ENCODE peak calls at places on chromosomes 1 and 21, in ten cellular contexts. L is iPS DF 6.9; F is ELR; T is HT1080; Z is stimulated activated CD8-positive, alpha-beta memory T cell treated with anti-CD3 and anti-CD28 coated beads, Interleukin-4, amount 100 ng/mL, for 1 hour; N is prostate gland; D is endothelial cell; Q is substantia nigra; M is neuronal stem cell; U is globus pallidus. H is an unnamed sample.

GRCh38 chr1:16918371-16918770 is 3.4 kb upstream of the CROCC start:
- DNase-seq in L (no peak), F (no peak), T (no peak), Z (no peak), N (no peak), D (no peak), Q (no peak), M (no peak), U (no peak), H (no peak)

GRCh38 chr1:12543747-12544146 is 74.3 kb downstream of the DHRS3 start:
- DNase-seq in L (no peak), F (no peak), T (no peak), Z (no peak), N (no peak), D (no peak), Q (no peak), M (no peak), U (no peak), H (no peak)

GRCh38 chr1:88341436-88341835 is 342.6 kb upstream of the PKN2 start:
- DNase-seq in L (no peak), F (no peak), T (no peak), Z (no peak), N (no peak), D (no peak), Q (no peak), M (no peak), U (no peak), H (no peak)

GRCh38 chr1:93972341-93972740 is 63.1 kb upstream of the GCLM start:
- DNase-seq in L (no peak), F (no peak), T (no peak), Z (no peak), N (no peak), D (no peak), Q (no peak), M (no peak), U (no peak), H (no peak)

GRCh38 chr1:232486454-232487202 is 143.3 kb downstream of the SIPA1L2 start:
- DNase-seq in L (no peak), F (peak), T (no peak), Z (no peak), N (peak), D (no peak), Q (no peak), M (no peak), U (no peak), H (peak)

GRCh38 chr1:101371259-101371658 is 134.4 kb downstream of the S1PR1 start:
- DNase-seq in L (no peak), F (peak), T (peak), Z (no peak), N (no peak), D (no peak), Q (no peak), M (no peak), U (no peak), H (peak)

GRCh38 chr1:196152086-196152485 is 456.2 kb downstream of the KCNT2 start:
- DNase-seq in L (no peak), F (no peak), T (no peak), Z (no peak), N (no peak), D (no peak), Q (no peak), M (no peak), U (no peak), H (no peak)

GRCh38 chr21:33975548-33976081 is 60.0 kb upstream of the ATP5PO start:
- DNase-seq in L (no peak), F (peak), T (peak), Z (peak), N (no peak), D (no peak), Q (no peak), M (no peak), U (peak), H (peak)

GRCh38 chr1:167541013-167541412 is 12.5 kb downstream of the CREG1 start:
- DNase-seq in L (no peak), F (no peak), T (no peak), Z (no peak), N (no peak), D (no peak), Q (no peak), M (no peak), U (no peak), H (peak)

GRCh38 chr21:16195476-16195875 is 465.7 kb downstream of the USP25 start:
- DNase-seq in L (no peak), F (peak), T (no peak), Z (no peak), N (no peak), D (no peak), Q (no peak), M (no peak), U (peak), H (peak)

GRCh38 chr1:39926820-39927219 is 25.1 kb upstream of the MYCL start:
- DNase-seq in L (no peak), F (no peak), T (no peak), Z (no peak), N (no peak), D (no peak), Q (no peak), M (no peak), U (no peak), H (no peak)

GRCh38 chr1:200178340-200178739 is 150.8 kb downstream of the NR5A2 start:
- DNase-seq in L (no peak), F (no peak), T (no peak), Z (no peak), N (no peak), D (no peak), Q (no peak), M (no peak), U (no peak), H (peak)

GRCh38 chr1:17437260-17438175 is 2.0 kb downstream of the RCC2 start:
- DNase-seq in L (no peak), F (peak), T (peak), Z (no peak), N (no peak), D (peak), Q (peak), M (peak), U (peak), H (peak)

GRCh38 chr1:27588256-27589232 is 15.4 kb downstream of the AHDC1 start:
- DNase-seq in L (no peak), F (no peak), T (no peak), Z (no peak), N (no peak), D (no peak), Q (no peak), M (no peak), U (no peak), H (peak)

GRCh38 chr1:41887365-41887764 is 31.4 kb downstream of the HIVEP3 start:
- DNase-seq in L (no peak), F (no peak), T (no peak), Z (no peak), N (no peak), D (no peak), Q (no peak), M (no peak), U (no peak), H (no peak)

GRCh38 chr1:188937965-188938551 is 1539.6 kb downstream of the BRINP3 start:
- DNase-seq in L (no peak), F (peak), T (peak), Z (no peak), N (no peak), D (peak), Q (no peak), M (no peak), U (no peak), H (no peak)

GRCh38 chr1:231734417-231734816 is 107.8 kb downstream of the DISC1 start:
- DNase-seq in L (no peak), F (no peak), T (no peak), Z (no peak), N (no peak), D (no peak), Q (no peak), M (no peak), U (no peak), H (no peak)

GRCh38 chr1:158586942-158587341 is 7.2 kb upstream of the OR10X1 start:
- DNase-seq in L (no peak), F (no peak), T (no peak), Z (no peak), N (no peak), D (no peak), Q (no peak), M (no peak), U (no peak), H (no peak)

GRCh38 chr1:1069061-1069710 is 4.9 kb downstream of the RNF223 start:
- DNase-seq in L (no peak), F (peak), T (peak), Z (peak), N (peak), D (peak), Q (peak), M (peak), U (no peak), H (peak)

GRCh38 chr1:109807822-109808680 is 44.3 kb upstream of the EPS8L3 start:
- DNase-seq in L (no peak), F (peak), T (peak), Z (no peak), N (no peak), D (no peak), Q (no peak), M (no peak), U (no peak), H (peak)

GRCh38 chr21:33751120-33751519 is 108.8 kb downstream of the ITSN1 start:
- DNase-seq in L (no peak), F (peak), T (no peak), Z (no peak), N (no peak), D (no peak), Q (no peak), M (no peak), U (no peak), H (peak)